ENCODE peak calls at places on chromosomes 7 and 10, in five cellular contexts. S is fibroblast of villous mesenchyme, O is T-helper 17 cell, N is germinal center, F is globus pallidus. H is an unnamed sample.

GRCh38 chr7:129864042-129864441 is 88.7 kb downstream of the UBE2H start:
- DNase-seq in S (no peak), O (no peak), N (no peak), F (no peak), H (no peak)

GRCh38 chr10:50322075-50322474 is 70.8 kb upstream of the ASAH2 start:
- DNase-seq in S (peak), O (no peak), N (no peak), F (no peak), H (no peak)

GRCh38 chr10:74177140-74177677 is 26.2 kb downstream of the ADK start:
- DNase-seq in S (no peak), O (no peak), N (peak), F (peak), H (no peak)

GRCh38 chr10:16828114-16828568 is 10.9 kb upstream of the RSU1 start:
- DNase-seq in S (peak), O (peak), N (peak), F (peak), H (peak)

GRCh38 chr10:122665946-122666345 is 33.7 kb downstream of the C10orf120 start:
- DNase-seq in S (no peak), O (no peak), N (no peak), F (no peak), H (no peak)

GRCh38 chr7:140695381-140695780 is 1.1 kb upstream of the NDUFB2 start:
- DNase-seq in S (no peak), O (no peak), N (no peak), F (no peak), H (no peak)

GRCh38 chr10:128519581-128519980 is 393.4 kb upstream of the MKI67 start:
- DNase-seq in S (no peak), O (no peak), N (no peak), F (no peak), H (no peak)

GRCh38 chr7:116573541-116573940 is 48.7 kb downstream of the CAV1 start:
- DNase-seq in S (no peak), O (no peak), N (no peak), F (no peak), H (no peak)

GRCh38 chr10:104893711-104894110 is 252.6 kb downstream of the SORCS3 start:
- DNase-seq in S (no peak), O (no peak), N (no peak), F (no peak), H (no peak)

GRCh38 chr7:44313621-44314031 is 11.8 kb downstream of the CAMK2B start:
- DNase-seq in S (no peak), O (no peak), N (no peak), F (no peak), H (no peak)

GRCh38 chr10:58266826-58267712 is 625 bp downstream of the IPMK start:
- DNase-seq in S (peak), O (peak), N (peak), F (peak), H (peak)

GRCh38 chr7:2237109-2237602 is 4.4 kb upstream of the MAD1L1 start:
- DNase-seq in S (no peak), O (no peak), N (peak), F (peak), H (no peak)

GRCh38 chr7:16669581-16669980 is 23.6 kb downstream of the BZW2 start:
- DNase-seq in S (peak), O (no peak), N (no peak), F (no peak), H (no peak)

GRCh38 chr10:3853016-3853415 is 68.0 kb upstream of the KLF6 start:
- DNase-seq in S (no peak), O (no peak), N (no peak), F (no peak), H (no peak)

GRCh38 chr7:158120751-158121150 is 466.9 kb downstream of the PTPRN2 start:
- DNase-seq in S (no peak), O (no peak), N (no peak), F (no peak), H (no peak)

GRCh38 chr7:39144420-39144819 is 166.7 kb downstream of the POU6F2 start:
- DNase-seq in S (no peak), O (no peak), N (no peak), F (no peak), H (no peak)

GRCh38 chr7:107666804-107667203 is 6.2 kb downstream of the SLC26A4 start:
- DNase-seq in S (no peak), O (no peak), N (no peak), F (no peak), H (no peak)

GRCh38 chr10:61899045-61899444 is 2.5 kb upstream of the ARID5B start:
- DNase-seq in S (peak), O (no peak), N (no peak), F (peak), H (no peak)

GRCh38 chr7:100152404-100152803 is 3.7 kb downstream of the LAMTOR4 start:
- DNase-seq in S (no peak), O (no peak), N (peak), F (no peak), H (no peak)

GRCh38 chr10:113907166-113907565 is 52.7 kb downstream of the NHLRC2 start:
- DNase-seq in S (peak), O (no peak), N (no peak), F (no peak), H (no peak)

GRCh38 chr7:86148501-86148900 is 495.2 kb upstream of the GRM3 start:
- DNase-seq in S (no peak), O (no peak), N (no peak), F (no peak), H (no peak)

GRCh38 chr10:50621981-50622496 is 1.7 kb downstream of the SGMS1 start:
- DNase-seq in S (peak), O (peak), N (peak), F (peak), H (peak)